ENCODE peak calls at places on chromosomes 7 and 10, in ten cellular contexts. Q, F, K, D, H, T, S, P, W and G are unnamed samples.

GRCh38 chr7:24406053-24406561 is 122.1 kb downstream of the NPY start:
- DNase-seq in H (no peak), K (no peak), Q (no peak), P (peak; percentile 85), T (no peak), W (no peak), F (no peak), S (no peak), D (no peak), G (no peak)

GRCh38 chr7:1815051-1815481 is 145.0 kb downstream of the ELFN1 start:
- DNase-seq in F (no peak), Q (no peak), D (no peak), H (no peak), T (no peak), W (peak; percentile 63), P (no peak), K (no peak), S (no peak), G (no peak)

GRCh38 chr10:66828957-66829356 is 96.9 kb upstream of the LRRTM3 start:
- DNase-seq in P (no peak), S (no peak), D (no peak), T (no peak), W (no peak), F (no peak), Q (no peak), H (no peak), K (no peak), G (no peak)

GRCh38 chr7:148994576-148994975 is 33.7 kb downstream of the PDIA4 start:
- DNase-seq in Q (no peak), P (no peak), T (no peak), D (no peak), W (no peak), H (no peak), K (no peak), F (no peak), S (no peak), G (no peak)

GRCh38 chr7:1700536-1701333 is 30.7 kb downstream of the ELFN1 start:
- DNase-seq in P (no peak), H (no peak), Q (no peak), T (no peak), D (no peak), W (no peak), F (no peak), S (no peak), K (no peak), G (no peak)

GRCh38 chr7:113015038-113015645 is 71.5 kb downstream of the GPR85 start:
- DNase-seq in K (peak; percentile 42), H (peak; percentile 40), P (peak; percentile 57), Q (no peak), T (peak; percentile 30), D (peak; percentile 75), W (no peak), F (no peak), S (no peak), G (peak; percentile 81)

GRCh38 chr7:50812109-50812508 is 29.4 kb upstream of the GRB10 start:
- DNase-seq in D (no peak), Q (no peak), H (no peak), F (no peak), P (no peak), T (no peak), W (no peak), K (no peak), S (no peak), G (no peak)

GRCh38 chr7:133481676-133482075 is 228.8 kb downstream of the EXOC4 start:
- DNase-seq in P (peak; percentile 60), T (no peak), H (peak; percentile 57), F (no peak), S (no peak), W (no peak), D (no peak), K (peak; percentile 38), Q (no peak), G (peak; percentile 62)

GRCh38 chr10:118957141-118957825 is 72.2 kb upstream of the NANOS1 start:
- DNase-seq in D (no peak), H (no peak), W (no peak), Q (no peak), F (no peak), T (no peak), K (no peak), P (no peak), S (no peak), G (no peak)

GRCh38 chr7:117212969-117213877 is 109.6 kb downstream of the WNT2 start:
- DNase-seq in P (peak; percentile 71), W (peak; percentile 8), F (peak; percentile 3), H (peak; percentile 57), T (peak; percentile 7), S (no peak), Q (peak; percentile 52), K (peak; percentile 48), D (peak; percentile 78), G (peak; percentile 88)

GRCh38 chr10:84696610-84697009 is 368.2 kb downstream of the CCSER2 start:
- DNase-seq in Q (no peak), W (no peak), F (no peak), D (no peak), T (no peak), P (no peak), H (no peak), S (no peak), K (no peak), G (no peak)